ENCODE peak calls at places on chromosomes 3 and 15, in four cellular contexts. Z is epithelial cell of esophagus, E is mesendoderm, J is brain microvascular endothelial cell. D is an unnamed sample.

GRCh38 chr15:29888651-29889050 is 66.4 kb upstream of the TJP1 start:
- DNase-seq in Z (no peak), E (peak), J (peak), D (peak)

GRCh38 chr3:3196148-3196861 is 16.8 kb upstream of the CRBN start:
- DNase-seq in Z (peak), J (peak), E (peak), D (no peak)

GRCh38 chr3:187567741-187568140 is 102.5 kb downstream of the SST start:
- DNase-seq in J (peak), Z (no peak), E (no peak), D (peak)

GRCh38 chr3:22045882-22046281 is 294.9 kb upstream of the ZNF385D start:
- DNase-seq in J (no peak), Z (no peak), E (no peak), D (no peak)

GRCh38 chr3:177410734-177411133 is 213.5 kb upstream of the TBL1XR1 start:
- DNase-seq in E (no peak), J (no peak), Z (no peak), D (no peak)

GRCh38 chr3:188821998-188822397 is 349.8 kb upstream of the TPRG1 start:
- DNase-seq in Z (no peak), E (no peak), J (no peak), D (no peak)

GRCh38 chr15:42085236-42085605 is 9.1 kb downstream of the PLA2G4D start:
- DNase-seq in J (no peak), E (no peak), Z (peak), D (no peak)

GRCh38 chr3:170144437-170144843 is 37.1 kb downstream of the PHC3 start:
- DNase-seq in J (no peak), Z (no peak), E (no peak), D (no peak)

GRCh38 chr3:99783009-99783573 is 34.6 kb upstream of the CMSS1 start:
- DNase-seq in Z (peak), J (peak), E (no peak), D (peak)

GRCh38 chr3:127836004-127836882 is 13.9 kb upstream of the MGLL start:
- DNase-seq in E (no peak), Z (no peak), J (no peak), D (no peak)

GRCh38 chr3:94619643-94620042 is 556.8 kb downstream of the NSUN3 start:
- DNase-seq in E (no peak), Z (peak), J (no peak), D (no peak)

GRCh38 chr3:105829229-105829628 is 39.6 kb downstream of the CBLB start:
- DNase-seq in E (no peak), J (peak), Z (no peak), D (no peak)

GRCh38 chr3:187085021-187085666 is 54.2 kb downstream of the RPL39L start:
- DNase-seq in E (no peak), J (no peak), Z (no peak), D (no peak)

GRCh38 chr15:99446565-99447496 is 119.0 kb upstream of the MEF2A start:
- DNase-seq in J (no peak), Z (no peak), E (no peak), D (no peak)

GRCh38 chr3:17063591-17063990 is 178.8 kb downstream of the PLCL2 start:
- DNase-seq in J (no peak), E (no peak), Z (no peak), D (no peak)

GRCh38 chr3:58955308-58955707 is 94.5 kb downstream of the CFAP20DC start:
- DNase-seq in Z (no peak), J (no peak), E (peak), D (no peak)

GRCh38 chr15:63503739-63504246 is 600 bp upstream of the USP3 start:
- DNase-seq in J (peak), E (peak), Z (peak), D (peak)

GRCh38 chr15:94177112-94177511 is 54.2 kb upstream of the MCTP2 start:
- DNase-seq in Z (peak), J (peak), E (no peak), D (peak)

GRCh38 chr15:74770211-74770892 is 11.5 kb upstream of the CSK start:
- DNase-seq in E (no peak), J (no peak), Z (no peak), D (no peak)

GRCh38 chr15:92468987-92469386 is 75.3 kb downstream of the ST8SIA2 start:
- DNase-seq in J (no peak), Z (no peak), E (no peak), D (no peak)

GRCh38 chr3:65979731-65980130 is 59.0 kb downstream of the MAGI1 start:
- DNase-seq in Z (no peak), J (peak), E (no peak), D (no peak)

GRCh38 chr3:67884345-67884744 is 229.9 kb upstream of the SUCLG2 start:
- DNase-seq in E (no peak), Z (no peak), J (no peak), D (no peak)

GRCh38 chr3:151101270-151101954 is 15.9 kb downstream of the MED12L start:
- DNase-seq in J (no peak), Z (no peak), E (no peak), D (no peak)

GRCh38 chr3:119550090-119550910 is 9.1 kb downstream of the CD80 start:
- DNase-seq in Z (no peak), E (no peak), J (no peak), D (no peak)

GRCh38 chr3:119557192-119557873 is 2.1 kb downstream of the CD80 start:
- DNase-seq in Z (no peak), J (no peak), E (no peak), D (no peak)

GRCh38 chr3:119555309-119555735 is 4.1 kb downstream of the CD80 start:
- DNase-seq in Z (no peak), E (no peak), J (no peak), D (no peak)

GRCh38 chr3:119555929-119556328 is 3.5 kb downstream of the CD80 start:
- DNase-seq in J (no peak), E (no peak), Z (no peak), D (no peak)

DNA sequence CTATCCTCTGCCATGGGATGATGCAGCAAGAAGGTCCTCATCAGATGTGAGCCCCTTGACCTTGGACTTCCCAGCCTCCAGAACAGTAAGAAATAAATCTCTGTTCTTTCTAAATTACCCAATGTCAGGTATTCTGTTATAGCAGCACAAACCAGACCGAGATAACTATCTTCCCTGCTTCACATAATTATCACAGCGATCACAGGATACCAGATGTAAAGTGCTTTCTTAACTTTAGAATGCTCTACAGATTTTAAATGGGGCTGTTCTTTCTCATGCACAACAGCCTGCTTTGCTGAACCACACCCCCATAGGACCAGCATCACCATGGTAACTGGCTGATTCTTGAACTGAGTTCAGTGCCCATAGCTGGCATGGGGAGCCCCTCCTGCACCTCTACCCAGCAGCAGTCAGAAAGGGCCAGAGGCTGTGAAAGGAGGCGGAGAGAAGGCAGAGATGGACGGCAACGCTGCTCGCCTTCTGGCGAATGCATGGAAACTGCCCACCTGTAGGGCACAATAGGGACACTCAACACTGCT is 7.8 kb downstream of the CD80 start:
- DNase-seq in J (no peak), E (no peak), Z (no peak), D (no peak)
- H3K4me3 ChIP-seq in J (no peak), E (no peak), Z (no peak), D (no peak)

GRCh38 chr3:141659821-141660597 is 78.1 kb upstream of the RNF7 start:
- DNase-seq in J (peak), E (peak), Z (peak), D (no peak)

GRCh38 chr3:141661229-141662196 is 76.6 kb upstream of the RNF7 start:
- DNase-seq in E (no peak), Z (no peak), J (no peak), D (no peak)

GRCh38 chr3:141656771-141657170 is 81.3 kb upstream of the RNF7 start:
- DNase-seq in J (peak), E (peak), Z (peak), D (no peak)

GRCh38 chr3:141663993-141664392 is 74.1 kb upstream of the RNF7 start:
- DNase-seq in Z (peak), J (peak), E (peak), D (no peak)

GRCh38 chr3:141660598-141660947 is 77.5 kb upstream of the RNF7 start:
- DNase-seq in Z (no peak), J (no peak), E (no peak), D (no peak)
- H3K4me3 ChIP-seq in Z (peak), J (peak), E (no peak), D (peak)

DNA sequence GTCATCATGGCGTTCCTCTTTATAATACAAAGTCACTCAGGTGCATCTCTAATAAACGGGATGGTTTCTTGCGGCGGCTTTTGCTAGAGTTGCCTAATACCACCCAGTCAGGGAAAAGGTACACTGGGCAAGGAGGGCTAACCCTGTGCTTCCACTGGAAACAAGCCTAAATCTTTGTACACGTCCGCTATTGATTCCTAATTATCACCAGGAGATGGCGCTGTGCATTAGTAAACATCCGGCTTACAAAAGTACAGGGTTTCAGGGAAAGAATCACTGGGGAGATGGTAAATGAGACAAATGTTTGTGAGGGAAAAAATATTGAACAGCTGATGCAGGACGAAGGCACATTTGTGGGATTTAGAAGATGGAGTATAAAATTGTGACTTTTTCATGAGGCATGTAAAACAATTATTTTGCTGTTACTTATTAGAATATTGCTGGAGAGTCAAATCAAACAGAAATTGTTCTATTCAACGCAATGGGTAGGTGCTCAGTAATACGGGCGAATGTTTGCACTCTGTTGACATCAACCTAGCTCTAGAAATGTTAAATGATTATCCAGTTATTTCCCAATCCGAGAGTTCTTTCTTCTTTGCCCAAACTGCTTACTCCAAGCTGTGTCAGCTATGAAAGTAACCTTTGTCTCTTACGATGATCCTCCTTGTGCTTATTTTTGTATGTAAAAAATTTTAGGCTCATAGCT is 50.6 kb downstream of the GMNC start:
- DNase-seq in E (peak), J (peak), Z (peak), D (peak)
- H3K4me3 ChIP-seq in E (no peak), J (peak), Z (no peak), D (no peak)

GRCh38 chr3:71305246-71306206 is 278.0 kb downstream of the FOXP1 start:
- DNase-seq in Z (peak), J (peak), E (peak), D (no peak)
- H3K4me3 ChIP-seq in Z (peak), J (peak), E (no peak), D (peak)

GRCh38 chr15:31202953-31203352 is 101.4 kb upstream of the TRPM1 start:
- DNase-seq in E (no peak), J (no peak), Z (no peak), D (no peak)
- H3K4me3 ChIP-seq in E (no peak), J (no peak), Z (no peak), D (no peak)

DNA sequence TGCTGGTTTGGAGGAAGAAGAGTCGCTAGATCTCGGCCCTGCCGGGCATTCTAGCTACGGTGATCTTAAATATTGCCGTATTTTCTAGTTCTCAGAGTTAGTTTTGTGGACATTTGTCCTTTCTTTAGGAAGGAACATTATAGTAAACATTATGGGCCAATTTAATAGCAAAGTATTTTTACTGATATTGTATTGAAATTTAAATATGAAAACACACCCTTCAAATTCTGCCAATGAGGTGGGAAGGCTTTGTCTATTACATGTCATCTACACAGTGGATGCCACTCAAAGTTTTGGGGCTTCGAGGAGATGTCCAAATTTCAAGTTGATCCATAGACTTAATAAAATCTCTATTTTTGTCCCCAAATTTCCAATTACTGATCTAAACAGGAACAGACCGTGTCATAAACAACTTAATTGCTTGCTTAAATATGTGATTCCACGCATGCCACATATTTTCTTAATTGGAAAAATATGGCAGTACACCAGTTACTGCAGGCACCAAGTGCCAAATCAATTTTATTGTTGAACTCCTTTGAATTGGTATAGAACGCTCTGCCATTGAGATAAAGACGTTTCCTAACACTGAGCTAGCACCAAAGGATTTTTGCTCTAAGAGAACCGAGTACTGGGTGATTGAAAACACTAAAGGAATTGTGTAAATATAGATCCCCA is 1.7 kb downstream of the SHOX2 start:
- DNase-seq in J (no peak), Z (no peak), E (no peak), D (no peak)
- H3K4me3 ChIP-seq in J (no peak), Z (no peak), E (no peak), D (no peak)

GRCh38 chr3:97820780-97821179 is 1.0 kb upstream of the CRYBG3 start:
- DNase-seq in E (no peak), Z (no peak), J (no peak), D (no peak)
- H3K4me3 ChIP-seq in E (no peak), Z (no peak), J (peak), D (no peak)

D was measured in kidney epithelial cell.